ENCODE peak calls at places on chromosomes 4 and X, in seven cellular contexts. S is body of pancreas; M is cardiac muscle cell; Y is PC-3; A is left lung; T is CD8-positive, alpha-beta T cell; C is mesendoderm. Q is an unnamed sample. For H3K27me3 and H3K4me1, the result is how much of the 10 kb centered on the place peaks cover.

GRCh38 chr4:144699565-144699964 is 53.6 kb downstream of the HHIP start:
- DNase-seq in M (no peak), T (no peak), S (no peak), A (no peak), Y (peak), C (no peak), Q (no peak)

GRCh38 chr4:113575391-113575790 is 186.1 kb downstream of the CAMK2D start:
- DNase-seq in C (no peak), M (no peak), S (no peak), Y (no peak), A (no peak), T (no peak), Q (no peak)

GRCh38 chrX:69179380-69179911 is 14.2 kb upstream of the PJA1 start:
- DNase-seq in S (peak), A (no peak), T (no peak), C (peak), M (peak), Y (no peak), Q (no peak)

GRCh38 chrX:1468250-1468772 is 15.6 kb upstream of the ASMTL start:
- DNase-seq in S (no peak), C (no peak), T (peak), A (peak), M (no peak), Y (peak), Q (peak)

GRCh38 chrX:98931194-98931593 is 1478.9 kb downstream of the PCDH19 start:
- DNase-seq in M (no peak), C (no peak), A (no peak), Y (peak), S (no peak), T (no peak), Q (no peak)

GRCh38 chr4:36348403-36348938 is 67.1 kb downstream of the DTHD1 start:
- DNase-seq in Y (no peak), A (no peak), C (no peak), S (peak), T (no peak), M (no peak), Q (no peak)

GRCh38 chr4:39631700-39632079 is 7.0 kb downstream of the SMIM14 start:
- DNase-seq in C (no peak), Y (no peak), M (no peak), T (no peak), A (no peak), S (no peak), Q (no peak)

GRCh38 chr4:64564126-64564525 is 154.9 kb upstream of the TECRL start:
- DNase-seq in C (no peak), S (no peak), T (no peak), Y (no peak), M (no peak), A (no peak), Q (no peak)

GRCh38 chr4:123553279-123553678 is 156.7 kb downstream of the SPRY1 start:
- DNase-seq in M (no peak), T (no peak), S (no peak), Y (no peak), A (no peak), C (no peak), Q (no peak)

GRCh38 chrX:27728291-27728690 is 79.5 kb upstream of the MAGEB10 start:
- DNase-seq in Y (peak), C (peak), T (no peak), A (no peak), S (no peak), M (no peak), Q (no peak)

GRCh38 chr4:14025093-14025492 is 397.6 kb upstream of the BOD1L1 start:
- DNase-seq in C (no peak), T (no peak), A (no peak), Y (no peak), M (peak), S (no peak), Q (no peak)

GRCh38 chrX:56231706-56232105 is 450 bp upstream of the KLF8 start:
- DNase-seq in Y (no peak), M (peak), T (no peak), C (peak), A (no peak), S (no peak), Q (no peak)

GRCh38 chr4:70759126-70759525 is 37.4 kb downstream of the RUFY3 start:
- DNase-seq in S (no peak), Y (no peak), M (no peak), T (no peak), A (no peak), C (no peak), Q (no peak)

GRCh38 chrX:15863944-15864491 is 9.4 kb upstream of the AP1S2 start:
- DNase-seq in M (no peak), C (no peak), T (no peak), Y (no peak), A (no peak), S (no peak), Q (no peak)
- H3K27me3 ChIP-seq in M (under half), C (under half), T (under half), Y (under half), A (under half), S (under half), Q (under half)

GRCh38 chrX:43664258-43664657 is 8.2 kb downstream of the MAOA start:
- DNase-seq in A (no peak), S (no peak), T (no peak), C (no peak), M (no peak), Y (no peak), Q (no peak)
- H3K4me1 ChIP-seq in A (under half), S (under half), T (under half), C (under half), M (under half), Y (under half), Q (under half)

GRCh38 chr4:44446801-44447562 is 1.6 kb downstream of the KCTD8 start:
- DNase-seq in S (peak), T (no peak), Y (no peak), M (no peak), C (peak), A (no peak), Q (peak)

GRCh38 chr4:44448548-44449443 is at the start of gene KCTD8:
- DNase-seq in C (peak), M (peak), A (peak), Y (peak), S (peak), T (peak), Q (peak)

GRCh38 chr4:44446191-44446590 is 2.4 kb downstream of the KCTD8 start:
- DNase-seq in T (no peak), S (no peak), A (no peak), Y (no peak), C (no peak), M (no peak), Q (no peak)

DNA sequence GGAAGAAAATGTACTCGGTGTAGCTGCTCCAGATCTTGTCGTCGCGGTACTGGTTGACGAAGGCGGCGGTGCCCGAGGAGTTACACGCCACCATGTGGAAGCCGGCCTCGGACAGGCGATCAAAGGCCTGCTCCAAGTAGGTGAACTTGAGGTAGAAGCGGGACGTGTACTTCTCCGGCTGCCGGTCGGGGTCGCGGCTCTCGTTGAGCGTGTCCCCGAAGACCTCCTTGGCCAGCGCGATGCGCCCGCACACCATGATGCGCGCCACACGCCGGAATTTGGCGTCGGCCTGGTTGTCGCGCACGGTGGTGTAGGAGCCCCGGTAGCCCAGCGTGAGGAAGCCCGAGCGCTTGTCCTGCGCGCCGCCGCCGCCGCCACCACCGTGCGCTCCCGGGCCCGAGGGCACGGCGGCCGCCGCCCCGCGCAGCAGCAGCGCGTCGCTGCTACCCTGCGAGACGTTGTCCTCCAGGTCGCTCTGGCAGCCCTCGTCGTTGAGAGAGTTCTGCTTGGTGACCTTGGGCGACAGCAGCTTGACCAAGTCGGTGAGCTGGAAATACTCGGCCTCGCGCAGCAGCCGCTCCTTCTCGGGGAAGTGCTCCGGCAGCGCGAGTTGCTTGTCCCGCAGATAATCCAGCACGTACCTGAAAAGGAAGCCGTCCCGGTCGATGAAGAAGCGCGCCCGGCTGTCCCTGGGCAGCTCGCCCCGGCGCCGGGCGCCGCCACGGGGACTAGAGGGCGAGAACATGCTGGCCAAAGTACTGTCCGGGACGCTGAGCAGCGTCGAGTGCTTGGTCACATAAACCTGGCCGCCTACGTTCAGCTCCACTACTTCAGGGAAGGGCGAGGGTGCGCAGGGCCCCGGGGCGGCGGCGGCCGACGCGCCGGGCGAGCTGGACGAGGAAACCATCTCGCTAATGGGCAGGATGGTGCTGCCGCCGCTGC is 775 bp downstream of the KCTD8 start:
- DNase-seq in Y (peak), M (peak), C (peak), A (peak), T (no peak), S (peak), Q (peak)
- H3K27me3 ChIP-seq in Y (under half), M (half or more), C (under half), A (under half), T (under half), S (under half), Q (under half)

GRCh38 chrX:150352114-150352513 is 11.0 kb upstream of the MAMLD1 start:
- DNase-seq in Y (peak), M (no peak), S (no peak), T (no peak), A (no peak), C (no peak), Q (no peak)
- H3K4me1 ChIP-seq in Y (under half), M (under half), S (under half), T (under half), A (under half), C (under half), Q (under half)

GRCh38 chr4:4851081-4851480 is 8.4 kb upstream of the MSX1 start:
- DNase-seq in Y (no peak), T (no peak), S (no peak), A (no peak), C (no peak), M (no peak), Q (no peak)
- H3K27me3 ChIP-seq in Y (under half), T (under half), S (under half), A (under half), C (under half), M (half or more), Q (under half)

GRCh38 chr4:147994491-147995385 is 262.9 kb downstream of the ARHGAP10 start:
- DNase-seq in A (no peak), M (no peak), Y (no peak), T (no peak), C (no peak), S (no peak), Q (no peak)
- H3K4me1 ChIP-seq in A (under half), M (under half), Y (under half), T (under half), C (under half), S (under half), Q (under half)

GRCh38 chrX:110257889-110258288 is 60.0 kb downstream of the AMMECR1 start:
- DNase-seq in A (no peak), M (no peak), S (no peak), T (no peak), Y (no peak), C (peak), Q (no peak)

GRCh38 chrX:110259065-110259559 is 58.8 kb downstream of the AMMECR1 start:
- DNase-seq in T (no peak), A (no peak), C (no peak), S (no peak), Y (no peak), M (no peak), Q (no peak)

GRCh38 chrX:110258552-110258951 is 59.3 kb downstream of the AMMECR1 start:
- DNase-seq in A (no peak), T (no peak), M (no peak), Y (peak), S (no peak), C (no peak), Q (no peak)
- H3K27me3 ChIP-seq in A (under half), T (under half), M (under half), Y (under half), S (under half), C (under half), Q (under half)

DNA sequence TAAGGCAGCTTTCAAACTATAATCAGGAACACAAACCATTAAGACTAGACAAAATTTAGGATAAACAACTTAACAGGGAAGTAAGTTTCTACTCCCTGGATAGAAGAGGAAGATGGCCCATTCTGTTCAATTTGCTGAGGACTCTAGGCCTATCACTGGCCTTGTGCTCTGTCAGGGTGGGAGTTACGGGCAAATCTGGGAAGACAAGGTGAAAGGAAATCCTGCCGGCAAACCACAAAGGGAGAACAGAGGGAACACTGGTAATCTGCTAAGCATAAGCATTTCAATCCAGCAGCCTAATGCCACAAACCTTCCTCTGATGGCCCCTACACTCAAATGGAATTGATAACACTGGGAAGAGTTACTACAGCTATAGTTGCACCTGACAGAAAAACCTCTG is 8.3 kb downstream of the GPR82 start:
- DNase-seq in C (no peak), S (no peak), M (no peak), T (no peak), Y (no peak), A (no peak), Q (no peak)
- H3K4me1 ChIP-seq in C (under half), S (under half), M (under half), T (under half), Y (under half), A (under half), Q (under half)

GRCh38 chrX:10415704-10416001 is 204.7 kb downstream of the MID1 start:
- DNase-seq in Y (peak), T (no peak), A (no peak), M (no peak), S (no peak), C (no peak), Q (no peak)
- H3K27me3 ChIP-seq in Y (under half), T (under half), A (under half), M (under half), S (under half), C (under half), Q (under half)

GRCh38 chr4:89306486-89307184 is 965 bp downstream of the GPRIN3 start:
- DNase-seq in A (no peak), M (no peak), S (no peak), T (no peak), Y (no peak), C (no peak), Q (no peak)

GRCh38 chr4:89303989-89304388 is 3.6 kb downstream of the GPRIN3 start:
- DNase-seq in Y (no peak), C (no peak), M (no peak), T (no peak), A (no peak), S (no peak), Q (no peak)

GRCh38 chr4:89305712-89306437 is 1.7 kb downstream of the GPRIN3 start:
- DNase-seq in A (no peak), S (no peak), M (no peak), Y (no peak), C (no peak), T (no peak), Q (no peak)

GRCh38 chr4:89303177-89303576 is 4.4 kb downstream of the GPRIN3 start:
- DNase-seq in Y (no peak), S (peak), M (no peak), C (no peak), T (no peak), A (no peak), Q (peak)

DNA sequence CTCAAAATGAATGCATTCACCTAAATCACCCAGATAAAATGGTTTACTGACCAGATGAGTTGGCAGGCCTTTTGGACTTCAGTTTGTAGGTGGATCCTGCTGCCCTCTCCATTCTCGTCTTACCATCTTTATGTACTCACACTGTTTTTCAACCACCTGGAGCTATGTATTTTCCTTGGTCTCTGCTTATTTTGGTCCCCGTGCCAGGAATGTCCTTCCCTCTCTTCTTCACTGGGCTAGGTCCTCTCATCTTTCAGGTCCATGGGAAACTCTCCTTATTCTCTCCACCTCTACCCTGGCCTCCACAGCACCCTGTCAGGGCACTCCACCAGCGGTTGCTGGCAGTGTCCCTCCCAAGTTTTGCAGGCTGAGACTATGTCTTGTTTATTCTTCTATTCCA is 2.6 kb downstream of the GPRIN3 start:
- DNase-seq in A (no peak), Y (no peak), S (no peak), M (no peak), T (no peak), C (no peak), Q (no peak)
- H3K4me1 ChIP-seq in A (under half), Y (under half), S (half or more), M (under half), T (half or more), C (under half), Q (under half)

Q was measured in aorta.